ENCODE peak calls at places on chromosome 20, in eight cellular contexts. G is lung, U is ascending aorta, S is K562, W is right lobe of liver, K is cardiac muscle cell, C is fibroblast of lung, J is Panc1. Z is an unnamed sample. For H3K4me1, the result is how much of the 10 kb centered on the place peaks cover.

GRCh38 chr20:50859161-50859560 is 64.3 kb downstream of the BCAS4 start:
- DNase-seq in G (no peak), U (no peak), S (no peak), W (no peak), K (no peak), C (no peak), J (no peak), Z (no peak)

GRCh38 chr20:40650707-40651106 is 38.3 kb downstream of the MAFB start:
- DNase-seq in G (no peak), U (no peak), S (no peak), W (no peak), K (peak), C (peak), J (no peak), Z (no peak)

GRCh38 chr20:19257865-19258264 is 45.4 kb downstream of the SLC24A3 start:
- DNase-seq in G (no peak), U (no peak), S (no peak), W (no peak), K (no peak), C (no peak), J (no peak), Z (no peak)

GRCh38 chr20:36717657-36718056 is 28.2 kb downstream of the NDRG3 start:
- DNase-seq in G (no peak), U (no peak), S (no peak), W (no peak), K (peak), C (no peak), J (peak), Z (no peak)

GRCh38 chr20:38863024-38863851 is 57.7 kb downstream of the PPP1R16B start:
- DNase-seq in G (no peak), U (no peak), S (peak), W (no peak), K (no peak), C (no peak), J (no peak), Z (no peak)

GRCh38 chr20:11287156-11287555 is 613.4 kb upstream of the JAG1 start:
- DNase-seq in G (no peak), U (no peak), S (no peak), W (no peak), K (no peak), C (no peak), J (no peak), Z (no peak)

GRCh38 chr20:4949833-4950178 is 51.5 kb downstream of the SLC23A2 start:
- DNase-seq in G (peak), U (no peak), S (peak), W (no peak), K (peak), C (peak), J (peak), Z (no peak)

GRCh38 chr20:49478754-49479689 is 3.4 kb downstream of the KCNB1 start:
- DNase-seq in G (no peak), U (no peak), S (no peak), W (peak), K (no peak), C (no peak), J (no peak), Z (no peak)

GRCh38 chr20:6783752-6784725 is 16.6 kb downstream of the BMP2 start:
- DNase-seq in G (no peak), U (no peak), S (no peak), W (no peak), K (peak), C (peak), J (no peak), Z (no peak)

GRCh38 chr20:37243937-37244571 is 17.6 kb downstream of the GHRH start:
- DNase-seq in G (no peak), U (no peak), S (no peak), W (peak), K (peak), C (peak), J (no peak), Z (peak)

GRCh38 chr20:4193053-4193452 is 177.7 kb upstream of the RNF24 start:
- DNase-seq in G (no peak), U (no peak), S (no peak), W (no peak), K (no peak), C (no peak), J (no peak), Z (no peak)

GRCh38 chr20:47620808-47621805 is 119.4 kb downstream of the NCOA3 start:
- DNase-seq in G (no peak), U (no peak), S (peak), W (no peak), K (peak), C (peak), J (peak), Z (no peak)

GRCh38 chr20:11457476-11457875 is 460.2 kb upstream of the BTBD3 start:
- DNase-seq in G (no peak), U (no peak), S (no peak), W (no peak), K (peak), C (peak), J (no peak), Z (no peak)

GRCh38 chr20:50536333-50536732 is 26.1 kb downstream of the PTPN1 start:
- DNase-seq in G (peak), U (no peak), S (no peak), W (no peak), K (no peak), C (peak), J (no peak), Z (no peak)

GRCh38 chr20:38969708-38970107 is 7.6 kb downstream of the DHX35 start:
- DNase-seq in G (no peak), U (no peak), S (peak), W (no peak), K (no peak), C (no peak), J (no peak), Z (no peak)

GRCh38 chr20:53847118-53847842 is 223.1 kb downstream of the BCAS1 start:
- DNase-seq in G (no peak), U (no peak), S (no peak), W (no peak), K (no peak), C (no peak), J (no peak), Z (no peak)

GRCh38 chr20:32585011-32585518 is at the start of gene NOL4L:
- DNase-seq in G (no peak), U (no peak), S (peak), W (no peak), K (peak), C (peak), J (no peak), Z (no peak)

GRCh38 chr20:12594410-12595130 is 414.2 kb upstream of the SPTLC3 start:
- DNase-seq in G (no peak), U (no peak), S (no peak), W (no peak), K (peak), C (no peak), J (no peak), Z (no peak)

GRCh38 chr20:4156411-4156810 is 141.1 kb upstream of the RNF24 start:
- DNase-seq in G (no peak), U (no peak), S (no peak), W (no peak), K (no peak), C (no peak), J (no peak), Z (no peak)

GRCh38 chr20:50245561-50246366 is 55.1 kb downstream of the CEBPB start:
- DNase-seq in G (no peak), U (no peak), S (no peak), W (no peak), K (peak), C (peak), J (no peak), Z (peak)

GRCh38 chr20:63979549-63980316 is at the start of gene SAMD10:
- DNase-seq in G (peak), U (no peak), S (peak), W (peak), K (peak), C (peak), J (no peak), Z (peak)
- TF ChIP-seq CTCF in G (no peak), U (no peak), S (no peak), W (no peak), K (no peak), C (no peak), J (no peak), Z (no peak)

GRCh38 chr20:61353996-61354390 is 101.9 kb downstream of the CDH4 start:
- DNase-seq in G (no peak), U (no peak), S (no peak), W (no peak), K (no peak), C (no peak), J (no peak), Z (no peak)
- H3K4me1 ChIP-seq in G (under half), U (under half), S (under half), W (under half), K (under half), C (under half), J (under half), Z (under half)

DNA sequence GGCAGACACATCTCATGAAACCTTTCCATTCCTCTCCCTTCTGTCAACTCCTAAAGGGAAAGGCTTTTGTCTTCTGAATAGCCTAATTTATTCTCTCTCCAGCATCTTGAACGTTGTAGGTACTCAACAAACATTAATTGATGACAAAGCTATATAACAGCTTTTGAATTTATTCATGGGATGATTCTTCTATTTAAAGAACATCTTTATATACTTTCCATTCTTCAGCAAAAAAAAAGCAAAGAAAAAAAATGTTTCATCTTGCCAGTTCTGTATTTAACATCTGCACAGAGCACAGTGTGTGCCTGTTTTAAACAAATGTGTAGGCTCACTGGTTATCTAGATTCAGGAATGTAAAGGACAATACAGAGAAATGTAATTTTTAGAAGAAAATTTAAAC is 648.7 kb downstream of the KIF16B start:
- DNase-seq in G (no peak), U (no peak), S (no peak), W (no peak), K (no peak), C (no peak), J (no peak), Z (no peak)
- H3K4me3 ChIP-seq in G (no peak), U (no peak), S (no peak), W (no peak), K (no peak), C (no peak), J (no peak), Z (no peak)

GRCh38 chr20:44409132-44409600 is 53.7 kb downstream of the HNF4A start:
- DNase-seq in G (no peak), U (no peak), S (no peak), W (no peak), K (peak), C (peak), J (no peak), Z (no peak)

GRCh38 chr20:44412402-44413144 is 57.1 kb downstream of the HNF4A start:
- DNase-seq in G (no peak), U (no peak), S (no peak), W (no peak), K (no peak), C (no peak), J (no peak), Z (no peak)

GRCh38 chr20:44411757-44412401 is 56.4 kb downstream of the HNF4A start:
- DNase-seq in G (no peak), U (no peak), S (no peak), W (no peak), K (no peak), C (no peak), J (no peak), Z (peak)

GRCh38 chr20:44410583-44411019 is 55.1 kb downstream of the HNF4A start:
- DNase-seq in G (no peak), U (no peak), S (no peak), W (no peak), K (no peak), C (no peak), J (no peak), Z (no peak)

GRCh38 chr20:44411020-44411756 is 55.7 kb downstream of the HNF4A start:
- DNase-seq in G (no peak), U (no peak), S (no peak), W (peak), K (no peak), C (no peak), J (no peak), Z (no peak)
- TF ChIP-seq CTCF in G (no peak), U (no peak), S (no peak), W (no peak), K (no peak), C (no peak), J (no peak), Z (no peak)

GRCh38 chr20:24560571-24561485 is 91.4 kb downstream of the SYNDIG1 start:
- DNase-seq in G (no peak), U (no peak), S (no peak), W (no peak), K (no peak), C (peak), J (no peak), Z (no peak)
- H3K4me1 ChIP-seq in G (under half), U (under half), S (under half), W (under half), K (under half), C (under half), J (under half), Z (under half)

GRCh38 chr20:57432480-57432873 is 41.3 kb downstream of the RBM38 start:
- DNase-seq in G (no peak), U (no peak), S (no peak), W (no peak), K (no peak), C (no peak), J (no peak), Z (no peak)
- H3K4me3 ChIP-seq in G (no peak), U (no peak), S (no peak), W (no peak), K (no peak), C (no peak), J (no peak), Z (no peak)

DNA sequence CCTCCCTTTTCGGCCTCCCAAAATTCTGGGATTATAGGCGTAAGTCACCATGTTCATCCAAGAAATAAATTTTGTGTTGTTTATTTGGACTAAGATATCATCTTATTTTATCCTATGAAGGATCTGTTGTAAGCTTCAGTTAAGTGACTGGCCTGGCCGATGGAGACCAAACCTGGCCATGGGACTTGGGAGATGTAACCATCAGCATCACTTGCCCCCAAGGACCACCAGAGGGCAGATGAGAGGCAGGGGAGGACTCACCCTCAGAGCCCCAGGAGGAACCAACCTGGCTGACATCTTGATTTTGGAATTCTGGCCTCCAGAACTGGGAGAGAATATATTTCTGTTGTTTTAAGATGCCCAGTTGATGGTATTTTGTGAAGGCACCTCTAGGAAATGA is 266.7 kb downstream of the CDH26 start:
- DNase-seq in G (no peak), U (no peak), S (peak), W (no peak), K (no peak), C (no peak), J (no peak), Z (no peak)
- TF ChIP-seq CTCF in G (no peak), U (no peak), S (peak), W (peak), K (no peak), C (peak), J (peak), Z (peak)

GRCh38 chr20:46172961-46173536 is 54.9 kb downstream of the CD40 start:
- DNase-seq in G (no peak), U (no peak), S (no peak), W (no peak), K (no peak), C (no peak), J (no peak), Z (no peak)

GRCh38 chr20:46171476-46171875 is 53.4 kb downstream of the CD40 start:
- DNase-seq in G (no peak), U (no peak), S (no peak), W (no peak), K (no peak), C (no peak), J (no peak), Z (no peak)

GRCh38 chr20:46173652-46174468 is 55.7 kb downstream of the CD40 start:
- DNase-seq in G (no peak), U (no peak), S (no peak), W (no peak), K (no peak), C (no peak), J (no peak), Z (no peak)

GRCh38 chr20:46171909-46172308 is 53.8 kb downstream of the CD40 start:
- DNase-seq in G (no peak), U (no peak), S (no peak), W (no peak), K (no peak), C (no peak), J (no peak), Z (no peak)

DNA sequence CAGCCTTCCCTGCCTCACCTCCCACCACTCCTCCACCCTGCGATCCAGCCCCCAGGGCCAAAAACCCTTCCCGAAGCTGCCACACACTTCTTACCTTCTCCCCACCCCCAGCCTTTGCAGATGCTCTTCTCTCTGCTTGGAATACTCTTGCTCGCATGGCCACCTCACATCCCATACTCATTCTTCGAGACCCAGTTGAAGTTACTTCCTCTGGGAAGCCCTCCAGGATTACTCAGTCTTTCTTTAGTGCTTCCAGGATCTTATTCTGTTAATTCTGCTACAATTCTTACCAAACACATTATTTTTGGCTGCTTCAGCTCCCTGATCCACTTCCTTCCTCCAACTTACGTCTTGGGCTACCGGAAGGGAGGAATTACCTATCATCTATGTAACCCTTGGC is 54.3 kb downstream of the CD40 start:
- DNase-seq in G (no peak), U (no peak), S (no peak), W (no peak), K (no peak), C (no peak), J (no peak), Z (no peak)
- H3K4me1 ChIP-seq in G (under half), U (under half), S (under half), W (under half), K (under half), C (under half), J (under half), Z (under half)

DNA sequence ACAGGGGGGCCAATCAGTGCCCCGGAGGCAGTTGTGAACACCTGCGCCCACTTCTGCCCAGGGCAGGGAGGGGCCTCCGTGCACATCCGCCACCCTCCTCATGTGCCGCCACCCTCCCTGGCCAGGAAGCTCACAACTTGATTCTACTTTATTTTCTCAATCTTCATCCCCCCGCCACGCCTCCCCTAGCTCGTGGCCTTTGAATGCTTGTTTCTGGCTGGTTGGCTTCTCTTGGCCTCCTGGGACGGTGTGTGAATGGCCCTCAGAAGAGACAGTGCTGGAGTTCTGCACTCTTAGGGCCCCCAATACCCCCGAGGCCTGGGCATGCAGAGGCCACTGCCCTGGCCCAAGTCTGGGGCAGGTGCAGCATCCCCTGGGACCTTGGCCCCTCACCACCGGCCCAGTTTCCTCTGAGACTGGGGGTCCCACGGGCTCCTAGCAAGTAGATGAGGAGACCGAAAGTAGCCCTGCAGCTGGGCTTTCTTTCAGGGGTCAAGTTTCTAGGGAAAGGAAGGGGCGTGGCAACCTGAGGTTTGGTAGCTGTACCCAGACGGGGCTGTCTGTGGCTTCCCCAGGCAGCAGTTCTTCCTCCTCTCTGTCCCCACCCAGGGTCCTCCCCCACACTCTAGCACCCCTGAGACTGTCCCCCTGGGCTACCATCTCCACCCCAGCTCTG is 1.3 kb downstream of the RGS19 start:
- DNase-seq in G (no peak), U (no peak), S (no peak), W (peak), K (no peak), C (no peak), J (no peak), Z (no peak)
- H3K4me3 ChIP-seq in G (peak), U (peak), S (peak), W (peak), K (no peak), C (no peak), J (peak), Z (peak)

GRCh38 chr20:9557411-9557810 is 43.0 kb downstream of the LAMP5 start:
- DNase-seq in G (no peak), U (no peak), S (no peak), W (no peak), K (no peak), C (no peak), J (no peak), Z (no peak)

GRCh38 chr20:9550283-9550682 is 35.9 kb downstream of the LAMP5 start:
- DNase-seq in G (no peak), U (no peak), S (no peak), W (no peak), K (no peak), C (no peak), J (no peak), Z (no peak)

GRCh38 chr20:9551808-9552550 is 37.6 kb downstream of the LAMP5 start:
- DNase-seq in G (no peak), U (no peak), S (no peak), W (no peak), K (no peak), C (no peak), J (no peak), Z (no peak)

GRCh38 chr20:9555781-9556180 is 41.4 kb downstream of the LAMP5 start:
- DNase-seq in G (no peak), U (no peak), S (no peak), W (no peak), K (no peak), C (no peak), J (no peak), Z (no peak)
- TF ChIP-seq CTCF in G (no peak), U (no peak), S (no peak), W (no peak), K (no peak), C (no peak), J (no peak), Z (no peak)